ENCODE peak calls at places on chromosomes 13 and 19, in seven cellular contexts. M is effector memory CD4-positive, alpha-beta T cell; S is heart right ventricle; X is CD8-positive, alpha-beta T cell; C is PC-9; T is esophagus squamous epithelium; D is lower lobe of right lung. F is an unnamed sample.
A peak's percentile ranks its signal among the peaks of the same experiment; 100 is the strongest.

GRCh38 chr13:101354895-101355294 is 61.4 kb downstream of the NALCN start:
- DNase-seq in D (no peak), X (no peak), T (no peak), M (no peak), S (no peak), C (no peak), F (no peak)

GRCh38 chr13:114145256-114145655 is 12.8 kb upstream of the RASA3 start:
- DNase-seq in M (no peak), T (no peak), C (no peak), S (no peak), X (peak; percentile 49), D (no peak), F (no peak)

GRCh38 chr19:4870025-4870700 is 2.7 kb upstream of the PLIN3 start:
- DNase-seq in S (no peak), C (peak; percentile 79), D (peak; percentile 65), M (no peak), T (no peak), X (no peak), F (peak; percentile 81)

GRCh38 chr13:20828540-20829364 is 55.0 kb upstream of the EEF1AKMT1 start:
- DNase-seq in X (no peak), C (peak; percentile 12), M (no peak), T (no peak), S (peak; percentile 52), D (no peak), F (no peak)

GRCh38 chr19:41248895-41249294 is 15.3 kb upstream of the HNRNPUL1 start:
- DNase-seq in D (no peak), X (no peak), S (no peak), C (no peak), M (no peak), T (no peak), F (no peak)

GRCh38 chr13:80840313-80840976 is 499.5 kb upstream of the SPRY2 start:
- DNase-seq in M (no peak), S (no peak), X (no peak), D (no peak), T (no peak), C (no peak), F (no peak)

GRCh38 chr13:50511877-50512332 is 331.6 kb downstream of the DLEU7 start:
- DNase-seq in D (no peak), T (no peak), M (no peak), C (no peak), S (no peak), X (no peak), F (no peak)

GRCh38 chr13:20136781-20137703 is 23.8 kb downstream of the GJA3 start:
- DNase-seq in M (no peak), S (no peak), D (no peak), T (no peak), C (peak; percentile 32), X (no peak), F (no peak)

GRCh38 chr13:34349091-34349722 is 531.3 kb downstream of the RFC3 start:
- DNase-seq in M (no peak), S (peak; percentile 77), D (no peak), C (peak; percentile 68), T (no peak), X (no peak), F (peak; percentile 37)

GRCh38 chr19:10749435-10750384 is 31.8 kb downstream of the DNM2 start:
- DNase-seq in S (no peak), D (peak; percentile 71), C (peak; percentile 63), T (no peak), X (no peak), M (no peak), F (peak; percentile 67)

GRCh38 chr13:101231751-101232428 is 184.4 kb downstream of the NALCN start:
- DNase-seq in M (no peak), C (no peak), S (no peak), X (no peak), T (no peak), D (no peak), F (no peak)

GRCh38 chr19:54947381-54947780 is at the start of gene NLRP7:
- DNase-seq in S (no peak), T (no peak), M (no peak), D (no peak), X (no peak), C (no peak), F (no peak)

GRCh38 chr19:10238172-10238783 is 7.1 kb upstream of the S1PR2 start:
- DNase-seq in C (no peak), M (no peak), S (peak; percentile 65), T (no peak), X (no peak), D (peak; percentile 59), F (peak; percentile 83)

DNA sequence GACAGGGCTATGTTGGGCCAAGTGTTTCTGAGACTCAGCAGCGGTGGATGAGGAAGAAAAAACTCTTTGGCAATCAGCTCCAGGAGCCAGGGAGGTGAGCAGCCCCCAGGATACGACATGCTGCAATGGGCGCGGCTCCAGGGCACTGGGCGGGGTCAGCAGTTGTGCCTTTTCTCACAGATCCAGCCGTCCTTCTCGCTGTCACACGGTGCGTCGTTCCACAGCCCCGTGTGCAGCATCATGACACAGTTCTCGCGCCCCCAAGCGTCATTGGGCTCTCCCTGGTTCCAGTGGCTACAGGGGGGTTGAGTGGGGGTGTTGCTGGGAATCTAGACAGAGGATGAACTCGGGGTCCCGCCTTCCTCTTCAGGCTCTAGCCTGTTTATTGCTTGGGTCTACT is 2.7 kb downstream of the CLEC4G start:
- DNase-seq in C (no peak), X (no peak), S (no peak), D (no peak), T (no peak), M (no peak), F (no peak)
- H3K36me3 ChIP-seq in C (no peaks in the 10 kb centered on the region), X (no peaks in the 10 kb centered on the region), S (no peaks in the 10 kb centered on the region), D (no peaks in the 10 kb centered on the region), T (no peaks in the 10 kb centered on the region), M (no peaks in the 10 kb centered on the region), F (no peaks in the 10 kb centered on the region)

DNA sequence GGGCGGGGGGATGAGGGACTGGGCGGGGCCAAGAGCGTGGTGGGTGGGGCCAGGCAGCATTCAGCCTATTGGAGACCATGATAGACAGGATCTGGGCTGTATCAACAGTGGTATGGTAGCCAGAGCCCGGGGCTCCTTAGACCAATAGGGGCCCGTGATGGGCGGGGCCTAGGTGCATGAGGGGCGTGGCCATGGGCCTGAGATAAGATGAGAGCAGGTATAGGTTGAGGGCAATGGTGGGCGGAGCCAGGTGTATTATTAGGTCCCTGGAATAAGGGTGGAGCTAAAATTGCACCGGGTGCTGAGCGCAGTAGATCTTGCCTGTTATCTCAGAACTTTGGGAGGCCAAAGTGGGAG is 5.3 kb downstream of the ABCA7 start:
- DNase-seq in X (no peak), T (no peak), C (peak; percentile 33), D (no peak), M (peak; percentile 76), S (no peak), F (peak; percentile 62)
- H3K27ac ChIP-seq in X (no peak overlapping the region), T (no peak overlapping the region), C (no peak overlapping the region), D (no peak overlapping the region), M (no peak overlapping the region), S (no peak overlapping the region), F (no peak overlapping the region)

GRCh38 chr19:47240996-47241918 is 10.3 kb upstream of the BBC3 start:
- DNase-seq in D (peak; percentile 83), X (peak; percentile 86), S (peak; percentile 81), C (peak; percentile 81), T (no peak), M (peak; percentile 81), F (peak; percentile 79)
- H3K4me3 ChIP-seq in D (no peak overlapping the region), X (no peak overlapping the region), S (peak overlapping the region; percentile 11), C (peak overlapping the region; percentile 44), T (peak overlapping the region; percentile 10), M (no peak overlapping the region), F (no peak overlapping the region)

DNA sequence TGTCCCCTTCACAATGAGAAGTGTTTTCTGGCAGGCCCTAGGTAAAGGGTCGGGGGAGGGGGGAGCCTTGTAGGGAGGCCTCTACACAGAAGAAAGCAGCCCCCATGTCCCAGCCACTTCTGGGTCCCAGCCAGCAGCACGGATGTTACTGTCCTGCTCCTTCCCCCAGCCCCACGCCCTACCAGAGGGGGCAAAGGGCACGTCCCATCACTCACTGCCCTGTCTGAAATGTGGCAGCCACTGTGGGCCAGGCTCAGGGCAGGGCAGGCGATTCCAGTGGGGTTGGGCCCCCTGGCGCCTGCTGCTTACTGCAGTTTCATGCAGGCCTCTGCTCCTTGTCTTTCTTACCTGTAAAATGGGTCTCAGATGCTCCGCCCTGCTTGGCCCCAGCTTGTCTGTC is 6.1 kb upstream of the SLC25A42 start:
- DNase-seq in X (no peak), T (no peak), D (no peak), S (no peak), M (no peak), C (no peak), F (no peak)
- H3K36me3 ChIP-seq in X (peaks cover 24% of the 10 kb centered on the region), T (peaks cover 24% of the 10 kb centered on the region), D (peaks cover 55% of the 10 kb centered on the region), S (peaks cover 47% of the 10 kb centered on the region), M (peaks cover 28% of the 10 kb centered on the region), C (no peaks in the 10 kb centered on the region), F (no peaks in the 10 kb centered on the region)

DNA sequence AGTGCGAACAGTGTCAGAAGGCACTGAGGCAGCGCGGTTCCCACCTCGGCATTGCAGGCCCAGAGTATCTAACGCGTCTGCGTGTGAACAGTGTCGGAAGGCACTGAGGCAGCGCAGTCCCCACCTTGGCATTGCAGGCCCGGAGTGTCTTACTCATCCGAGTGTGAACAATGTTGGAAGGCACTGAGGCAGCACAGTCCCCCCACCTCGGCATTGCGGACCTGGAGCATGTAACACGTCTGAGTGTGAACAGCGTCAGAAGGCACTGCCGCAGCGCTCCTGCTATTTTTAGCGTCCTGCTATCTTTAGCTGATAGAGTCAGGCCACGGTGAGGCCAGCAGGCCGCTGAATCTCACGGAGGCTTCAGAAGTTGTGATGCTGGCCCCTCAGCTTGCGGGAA is 39.6 kb downstream of the ATP11A start:
- DNase-seq in D (peak; percentile 47), X (no peak), M (no peak), S (peak; percentile 74), C (no peak), T (no peak), F (no peak)
- H3K27ac ChIP-seq in D (no peak overlapping the region), X (no peak overlapping the region), M (no peak overlapping the region), S (peak overlapping the region; percentile 87), C (no peak overlapping the region), T (no peak overlapping the region), F (no peak overlapping the region)

GRCh38 chr13:110874508-110874960 is 40.3 kb downstream of the ANKRD10 start:
- DNase-seq in S (peak; percentile 92), C (peak; percentile 79), T (no peak), X (peak; percentile 58), D (peak; percentile 89), M (no peak), F (peak; percentile 94)

GRCh38 chr13:110872768-110873638 is 41.9 kb downstream of the ANKRD10 start:
- DNase-seq in C (no peak), M (no peak), X (no peak), T (no peak), D (no peak), S (no peak), F (no peak)

GRCh38 chr13:110876592-110876991 is 38.3 kb downstream of the ANKRD10 start:
- DNase-seq in D (no peak), X (no peak), C (no peak), M (no peak), T (no peak), S (no peak), F (no peak)

GRCh38 chr13:110873639-110874507 is 41.0 kb downstream of the ANKRD10 start:
- DNase-seq in S (no peak), D (no peak), X (no peak), C (no peak), M (no peak), T (no peak), F (no peak)

GRCh38 chr13:110875243-110875642 is 39.6 kb downstream of the ANKRD10 start:
- DNase-seq in X (no peak), M (no peak), T (no peak), C (no peak), S (no peak), D (no peak), F (no peak)
- H3K4me3 ChIP-seq in X (no peak overlapping the region), M (no peak overlapping the region), T (peak overlapping the region; percentile 62), C (peak overlapping the region; percentile 54), S (peak overlapping the region; percentile 53), D (no peak overlapping the region), F (peak overlapping the region; percentile 24)

F was measured in left lung.